ENCODE peak calls at places on chromosomes 13 and 19, in seven cellular contexts. U is NCI-H1105; Q is stimulated activated CD8-positive, alpha-beta memory T cell treated with anti-CD3 and anti-CD28 coated beads, Interleukin-4, amount 100 ng/mL, for 4 hours; J is IMR-90; A is T follicular helper cell; D is AML-193; M is T-cell. C is an unnamed sample.

GRCh38 chr13:46145950-46146349 is 36.0 kb downstream of the LCP1 start:
- DNase-seq in A (no peak), M (no peak), Q (no peak), D (no peak), J (no peak), U (no peak), C (no peak)

GRCh38 chr13:102721800-102722231 is 27.0 kb upstream of the METTL21C start:
- DNase-seq in M (no peak), U (no peak), D (peak; percentile 44), A (no peak), Q (no peak), J (no peak), C (no peak)

GRCh38 chr19:10736189-10736588 is 18.3 kb downstream of the DNM2 start:
- DNase-seq in M (no peak), Q (no peak), U (no peak), D (no peak), A (no peak), J (no peak), C (no peak)

GRCh38 chr19:51784922-51785690 is 9.9 kb upstream of the FPR3 start:
- DNase-seq in Q (peak; percentile 4), J (no peak), A (no peak), U (no peak), D (peak; percentile 81), M (no peak), C (no peak)

GRCh38 chr19:53328967-53329366 is 4.6 kb upstream of the ZNF845 start:
- DNase-seq in M (no peak), D (no peak), A (no peak), J (peak; percentile 4), U (no peak), Q (no peak), C (no peak)

GRCh38 chr13:103188688-103189326 is 122.6 kb upstream of the SLC10A2 start:
- DNase-seq in D (peak; percentile 52), Q (no peak), J (no peak), U (no peak), A (no peak), M (no peak), C (peak; percentile 49)

GRCh38 chr19:16702123-16702522 is 17.5 kb upstream of the NWD1 start:
- DNase-seq in A (no peak), J (peak; percentile 66), M (no peak), Q (no peak), D (peak; percentile 0), U (no peak), C (no peak)

GRCh38 chr13:87122551-87122950 is 548.6 kb upstream of the SLITRK5 start:
- DNase-seq in J (peak; percentile 68), Q (no peak), D (peak; percentile 56), A (no peak), M (no peak), U (no peak), C (no peak)

GRCh38 chr19:18697680-18698079 is 14.2 kb downstream of the CRTC1 start:
- DNase-seq in U (peak; percentile 52), A (no peak), M (no peak), D (no peak), J (no peak), Q (no peak), C (no peak)

GRCh38 chr19:55232986-55233385 is 4.4 kb upstream of the TMEM86B start:
- DNase-seq in M (no peak), J (no peak), U (no peak), D (no peak), A (no peak), Q (no peak), C (no peak)

GRCh38 chr13:76773695-76774094 is 112.5 kb downstream of the KCTD12 start:
- DNase-seq in Q (no peak), J (no peak), D (no peak), A (no peak), M (no peak), U (no peak), C (no peak)

GRCh38 chr13:67438465-67438864 is 208.3 kb upstream of the PCDH9 start:
- DNase-seq in J (no peak), U (no peak), M (no peak), Q (no peak), D (peak; percentile 13), A (no peak), C (no peak)

GRCh38 chr19:511101-511841 is 4.0 kb downstream of the TPGS1 start:
- DNase-seq in A (peak; percentile 91), J (peak; percentile 36), U (peak; percentile 98), D (peak; percentile 58), Q (peak; percentile 67), M (peak; percentile 88), C (peak; percentile 94)

GRCh38 chr19:18596752-18597157 is 8.2 kb downstream of the REX1BD start:
- DNase-seq in M (no peak), Q (no peak), A (no peak), D (no peak), J (no peak), U (no peak), C (no peak)

GRCh38 chr19:47324502-47324901 is 7.5 kb upstream of the C5AR2 start:
- DNase-seq in D (no peak), Q (no peak), U (no peak), J (no peak), M (no peak), A (no peak), C (no peak)

GRCh38 chr13:28313579-28313978 is 175.2 kb downstream of the PAN3 start:
- DNase-seq in J (peak; percentile 57), A (no peak), D (peak; percentile 68), U (no peak), Q (no peak), M (no peak), C (no peak)

GRCh38 chr13:24074687-24075086 is 85.8 kb upstream of the SPATA13 start:
- DNase-seq in Q (no peak), U (no peak), J (no peak), D (peak; percentile 64), A (no peak), M (no peak), C (no peak)

GRCh38 chr13:21999666-22000065 is 328.8 kb downstream of the FGF9 start:
- DNase-seq in D (no peak), U (no peak), J (no peak), A (no peak), M (no peak), Q (no peak), C (no peak)

GRCh38 chr13:75860935-75861334 is 224.8 kb downstream of the LMO7 start:
- DNase-seq in M (no peak), D (no peak), A (no peak), U (no peak), Q (no peak), J (peak; percentile 30), C (no peak)

GRCh38 chr19:6663236-6664187 is 6.4 kb downstream of the TNFSF14 start:
- DNase-seq in Q (no peak), J (no peak), U (no peak), A (no peak), M (peak; percentile 25), D (no peak), C (no peak)

C was measured in MM.1S.